ENCODE peak calls at places on chromosomes 7 and 10, in six cellular contexts. O is fibroblast of gingiva, H is HuH-7, Q is nephron progenitor cell, D is lung, U is AG08395. F is an unnamed sample.

GRCh38 chr10:113386005-113386404 is 166.8 kb upstream of the HABP2 start:
- DNase-seq in O (peak; percentile 7), H (no peak), Q (no peak), D (no peak), U (peak; percentile 64), F (peak; percentile 41)

GRCh38 chr10:103921248-103921647 is 3.3 kb upstream of the STN1 start:
- DNase-seq in O (no peak), H (no peak), Q (no peak), D (no peak), U (no peak), F (no peak)

GRCh38 chr10:34489973-34490372 is 325.1 kb downstream of the PARD3 start:
- DNase-seq in O (peak; percentile 52), H (no peak), Q (no peak), D (no peak), U (peak; percentile 69), F (peak; percentile 73)

GRCh38 chr10:45091968-45092367 is 91.2 kb downstream of the ZNF22 start:
- DNase-seq in O (no peak), H (no peak), Q (no peak), D (no peak), U (no peak), F (no peak)

GRCh38 chr7:77679608-77680007 is 16.7 kb upstream of the RSBN1L start:
- DNase-seq in O (no peak), H (no peak), Q (no peak), D (no peak), U (no peak), F (no peak)

GRCh38 chr7:102024769-102025391 is 207.5 kb downstream of the CUX1 start:
- DNase-seq in O (no peak), H (peak; percentile 74), Q (no peak), D (no peak), U (no peak), F (no peak)

GRCh38 chr7:129862672-129863071 is 90.1 kb downstream of the UBE2H start:
- DNase-seq in O (no peak), H (no peak), Q (no peak), D (no peak), U (no peak), F (no peak)

GRCh38 chr10:5583525-5584175 is 58.9 kb downstream of the CALML3 start:
- DNase-seq in O (no peak), H (no peak), Q (peak; percentile 57), D (peak; percentile 87), U (no peak), F (no peak)

GRCh38 chr10:79318369-79318768 is 28.9 kb upstream of the PPIF start:
- DNase-seq in O (no peak), H (no peak), Q (no peak), D (no peak), U (no peak), F (no peak)